ENCODE peak calls at places on chromosomes 5 and 9, in four cellular contexts. U is NB4, R is K562, V is esophagus squamous epithelium. H is an unnamed sample.

GRCh38 chr5:55406292-55406691 is 98.5 kb downstream of the MTREX start:
- DNase-seq in U (no peak), R (no peak), V (no peak), H (no peak)

GRCh38 chr5:60410427-60410826 is 289.5 kb downstream of the DEPDC1B start:
- DNase-seq in U (peak), R (no peak), V (no peak), H (no peak)

GRCh38 chr5:74243634-74244033 is 396.9 kb downstream of the ENC1 start:
- DNase-seq in U (no peak), R (no peak), V (no peak), H (no peak)

GRCh38 chr5:14097998-14098471 is 45.1 kb upstream of the TRIO start:
- DNase-seq in U (no peak), R (no peak), V (no peak), H (no peak)

GRCh38 chr5:58462154-58462553 is 2.3 kb upstream of the PLK2 start:
- DNase-seq in U (no peak), R (no peak), V (no peak), H (no peak)

GRCh38 chr5:132226516-132227234 is 978 bp downstream of the P4HA2 start:
- DNase-seq in U (no peak), R (no peak), V (no peak), H (no peak)

GRCh38 chr5:154312571-154312970 is 122.0 kb downstream of the GALNT10 start:
- DNase-seq in U (no peak), R (no peak), V (no peak), H (no peak)

GRCh38 chr5:68126871-68127270 is 88.7 kb upstream of the PIK3R1 start:
- DNase-seq in U (no peak), R (no peak), V (no peak), H (no peak)

GRCh38 chr5:135569755-135570452 is 8.9 kb downstream of the CXCL14 start:
- DNase-seq in U (peak), R (peak), V (no peak), H (peak)

GRCh38 chr9:14546693-14547092 is 146.5 kb downstream of the ZDHHC21 start:
- DNase-seq in U (no peak), R (no peak), V (no peak), H (no peak)

GRCh38 chr5:127373858-127374491 is 83.4 kb downstream of the MEGF10 start:
- DNase-seq in U (peak), R (peak), V (no peak), H (no peak)

GRCh38 chr9:97979778-97980478 is 3.2 kb upstream of the ANP32B start:
- DNase-seq in U (no peak), R (no peak), V (no peak), H (no peak)

GRCh38 chr5:146884230-146884629 is 5.7 kb upstream of the PPP2R2B start:
- DNase-seq in U (no peak), R (no peak), V (no peak), H (no peak)

GRCh38 chr5:36060516-36060885 is 6.2 kb downstream of the UGT3A2 start:
- DNase-seq in U (peak), R (peak), V (no peak), H (no peak)

GRCh38 chr5:134371834-134372340 is 518 bp downstream of the UBE2B start:
- DNase-seq in U (peak), R (peak), V (no peak), H (peak)

GRCh38 chr5:66440202-66440680 is 156.0 kb upstream of the MAST4 start:
- DNase-seq in U (no peak), R (no peak), V (no peak), H (peak)

GRCh38 chr5:93325946-93326345 is 255.1 kb downstream of the NR2F1-AS1 start:
- DNase-seq in U (no peak), R (no peak), V (no peak), H (no peak)

GRCh38 chr9:131656356-131657030 is 83.4 kb downstream of the RAPGEF1 start:
- DNase-seq in U (peak), R (no peak), V (peak), H (no peak)
- TF ChIP-seq POLR2A in U (no peak), R (no peak), V (no peak), H (no peak)

GRCh38 chr9:95008151-95008771 is 281.8 kb downstream of the AOPEP start:
- DNase-seq in U (no peak), R (no peak), V (no peak), H (no peak)
- TF ChIP-seq POLR2A in U (no peak), R (no peak), V (no peak), H (no peak)

GRCh38 chr5:80976985-80977384 is 16.8 kb downstream of the RASGRF2 start:
- DNase-seq in U (no peak), R (no peak), V (no peak), H (no peak)
- TF ChIP-seq POLR2A in U (no peak), R (no peak), V (no peak), H (no peak)

GRCh38 chr9:112093147-112093874 is 81.8 kb downstream of the SUSD1 start:
- DNase-seq in U (no peak), R (peak), V (no peak), H (no peak)

GRCh38 chr9:112093875-112094227 is 81.2 kb downstream of the SUSD1 start:
- DNase-seq in U (no peak), R (no peak), V (no peak), H (no peak)

GRCh38 chr9:112097712-112098688 is 77.1 kb downstream of the SUSD1 start:
- DNase-seq in U (peak), R (peak), V (no peak), H (peak)

GRCh38 chr9:112094240-112094639 is 80.9 kb downstream of the SUSD1 start:
- DNase-seq in U (no peak), R (peak), V (no peak), H (no peak)

DNA sequence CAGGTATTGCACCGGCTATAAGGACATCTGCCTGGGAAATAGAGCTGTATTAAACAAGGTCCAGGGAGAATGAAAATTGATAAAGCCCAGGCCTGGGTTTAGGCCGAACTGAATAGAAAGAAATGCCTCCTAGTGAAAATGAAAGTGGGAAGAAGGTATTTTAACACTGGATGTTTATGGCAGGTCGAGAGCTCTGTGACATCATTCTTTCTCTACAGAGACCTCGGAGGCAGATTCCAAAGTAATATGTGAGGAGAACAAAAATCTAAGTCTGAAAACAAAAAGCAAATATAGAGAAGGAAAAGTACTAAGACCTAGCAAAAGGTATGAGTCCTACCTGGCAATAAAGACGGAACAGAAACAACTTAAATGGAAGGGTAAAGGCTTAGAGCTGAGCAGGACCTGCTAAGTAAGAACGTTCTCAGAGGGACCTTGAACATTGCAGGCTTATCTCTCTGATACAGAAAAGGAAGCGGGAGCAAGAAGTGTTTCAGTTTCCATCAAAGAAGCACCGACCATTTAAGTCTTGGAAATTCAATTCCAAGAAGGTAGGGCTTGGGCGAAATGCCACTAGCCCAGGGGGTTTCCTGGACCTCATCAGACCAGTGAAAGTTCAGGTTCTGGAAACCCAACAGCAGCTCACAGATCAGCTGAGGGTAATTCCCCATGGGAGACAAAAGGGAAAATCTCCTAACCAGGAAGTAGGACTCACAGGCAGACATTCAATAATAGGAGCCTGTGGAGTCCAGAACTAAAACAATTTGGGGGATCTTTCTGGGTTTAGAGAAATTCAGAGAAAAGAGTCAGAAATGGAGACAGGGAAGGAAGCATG is 79.9 kb downstream of the SUSD1 start:
- DNase-seq in U (no peak), R (peak), V (no peak), H (no peak)
- TF ChIP-seq POLR2A in U (no peak), R (no peak), V (no peak), H (no peak)

DNA sequence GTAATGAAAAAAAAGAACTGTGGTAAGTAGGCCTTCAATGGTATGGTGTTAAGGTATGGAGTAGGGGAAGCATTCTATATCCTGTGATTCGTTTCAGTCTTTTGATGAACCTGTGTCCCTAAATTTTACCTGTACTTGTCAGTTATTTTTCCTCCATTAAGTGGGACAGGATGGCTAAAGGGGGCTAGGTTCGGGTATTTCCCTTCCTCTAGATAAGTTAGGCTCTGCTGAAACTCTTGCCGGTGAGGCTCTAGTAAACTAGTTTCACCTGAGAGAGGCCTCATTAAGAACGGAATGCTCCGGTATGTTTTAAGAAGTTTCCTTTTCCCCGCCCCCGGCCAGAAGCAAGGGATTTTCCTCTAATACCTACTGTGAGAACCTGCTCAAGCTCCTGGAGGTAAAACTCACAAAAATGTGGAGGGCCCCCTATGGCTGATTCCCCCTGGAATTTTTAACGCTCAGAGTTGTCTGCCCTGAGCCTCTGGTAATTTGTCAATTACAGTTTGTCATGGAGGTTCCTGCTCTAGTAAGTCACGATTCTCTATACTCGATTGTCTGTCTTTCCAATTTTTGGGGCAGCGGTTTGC is 87.7 kb downstream of the MACIR start:
- DNase-seq in U (no peak), R (no peak), V (no peak), H (no peak)
- TF ChIP-seq POLR2A in U (no peak), R (no peak), V (no peak), H (no peak)

H was measured in H54.